ENCODE peak calls at places on chromosomes 3 and 15, in nine cellular contexts. C is aorta; Y is activated CD8-positive, alpha-beta memory T cell treated with anti-CD3 and anti-CD28 coated beads for 48 hours; B is activated CD4-positive, alpha-beta T cell treated with anti-CD3 and anti-CD28 coated beads, Interleukin-2, amount 50 U/mL, for 1 hour; L is ecto neural progenitor cell; W is MCF 10A; X is lower leg skin; P is SW480; D is posterior cingulate gyrus. E is an unnamed sample.

GRCh38 chr15:68561146-68561545 is 17.6 kb upstream of the CORO2B start:
- DNase-seq in Y (no peak), C (no peak), D (peak; percentile 25), B (no peak), P (no peak), W (no peak), L (peak; percentile 32), X (no peak), E (no peak)

GRCh38 chr3:160577551-160578195 is 12.3 kb upstream of the KPNA4 start:
- DNase-seq in P (peak; percentile 13), L (no peak), D (no peak), B (no peak), Y (no peak), C (no peak), W (peak; percentile 63), X (no peak), E (peak; percentile 4)

GRCh38 chr3:87088984-87089841 is 98.3 kb upstream of the VGLL3 start:
- DNase-seq in C (peak; percentile 85), D (peak; percentile 95), W (no peak), Y (no peak), P (no peak), X (peak; percentile 47), B (no peak), L (no peak), E (no peak)

GRCh38 chr3:52848617-52849016 is 13.8 kb upstream of the MUSTN1 start:
- DNase-seq in L (no peak), W (peak; percentile 46), D (peak; percentile 86), X (peak; percentile 48), B (no peak), C (no peak), P (no peak), Y (no peak), E (no peak)

GRCh38 chr3:152964901-152965609 is 130.1 kb downstream of the P2RY1 start:
- DNase-seq in X (no peak), L (no peak), D (no peak), P (no peak), W (no peak), C (no peak), B (no peak), Y (no peak), E (no peak)

GRCh38 chr3:62445267-62445666 is 71.9 kb upstream of the FEZF2 start:
- DNase-seq in D (no peak), Y (no peak), L (no peak), P (peak; percentile 55), W (peak; percentile 4), B (no peak), C (no peak), X (no peak), E (peak; percentile 5)

GRCh38 chr15:91660174-91660649 is 193.3 kb upstream of the SLCO3A1 start:
- DNase-seq in Y (no peak), L (no peak), D (no peak), B (no peak), X (no peak), W (no peak), P (peak; percentile 32), C (no peak), E (no peak)

GRCh38 chr3:14481018-14481645 is 59.0 kb downstream of the GRIP2 start:
- DNase-seq in L (no peak), P (no peak), C (no peak), Y (no peak), D (peak; percentile 55), X (no peak), W (no peak), B (no peak), E (no peak)

GRCh38 chr3:170690133-170690981 is 104.5 kb upstream of the SLC7A14 start:
- DNase-seq in D (peak; percentile 97), L (peak; percentile 72), W (peak; percentile 39), C (peak; percentile 48), Y (peak; percentile 7), X (no peak), B (peak; percentile 20), P (peak; percentile 34), E (peak; percentile 24)

GRCh38 chr15:32717290-32718081 is at the start of gene GREM1:
- DNase-seq in Y (no peak), X (no peak), P (no peak), W (no peak), B (no peak), C (no peak), L (peak; percentile 90), D (peak; percentile 94), E (no peak)

GRCh38 chr3:58521002-58521670 is 15.9 kb downstream of the ACOX2 start:
- DNase-seq in P (peak; percentile 11), L (no peak), C (no peak), Y (no peak), X (no peak), W (no peak), D (no peak), B (no peak), E (no peak)

GRCh38 chr3:55405436-55405835 is 81.7 kb downstream of the WNT5A start:
- DNase-seq in B (no peak), X (no peak), W (peak; percentile 52), D (no peak), C (no peak), Y (no peak), L (peak; percentile 61), P (peak; percentile 4), E (no peak)

GRCh38 chr3:55207744-55208143 is 279.4 kb downstream of the WNT5A start:
- DNase-seq in P (no peak), Y (no peak), W (no peak), X (no peak), L (no peak), D (no peak), B (no peak), C (no peak), E (no peak)

GRCh38 chr3:133759740-133760069 is 13.5 kb downstream of the TF start:
- DNase-seq in X (no peak), L (no peak), D (no peak), P (no peak), B (no peak), W (no peak), C (no peak), Y (no peak), E (no peak)

GRCh38 chr3:18369561-18370185 is 55.5 kb downstream of the SATB1 start:
- DNase-seq in D (no peak), C (no peak), P (peak; percentile 9), Y (no peak), W (no peak), L (no peak), B (no peak), X (no peak), E (no peak)

GRCh38 chr3:29649815-29650547 is 369.1 kb downstream of the RBMS3 start:
- DNase-seq in D (no peak), W (peak; percentile 42), B (no peak), L (no peak), X (no peak), P (peak; percentile 34), C (peak; percentile 66), Y (no peak), E (no peak)

GRCh38 chr3:164375538-164375937 is 702.8 kb downstream of the SI start:
- DNase-seq in W (peak; percentile 9), X (no peak), P (no peak), C (no peak), Y (no peak), B (no peak), L (no peak), D (no peak), E (no peak)

GRCh38 chr15:66027268-66027806 is 158.0 kb downstream of the RAB11A start:
- DNase-seq in C (no peak), P (peak; percentile 18), L (no peak), W (peak; percentile 49), D (peak; percentile 32), X (no peak), B (no peak), Y (no peak), E (peak; percentile 83)

GRCh38 chr15:99452010-99452409 is 113.8 kb upstream of the MEF2A start:
- DNase-seq in D (no peak), X (no peak), L (no peak), C (peak; percentile 41), P (no peak), Y (no peak), W (no peak), B (no peak), E (no peak)

GRCh38 chr3:52429779-52430415 is 15.0 kb downstream of the SEMA3G start:
- DNase-seq in Y (no peak), P (no peak), B (no peak), D (peak; percentile 65), L (no peak), X (no peak), C (no peak), W (no peak), E (no peak)

GRCh38 chr15:79185199-79185598 is 94.6 kb upstream of the RASGRF1 start:
- DNase-seq in P (no peak), Y (no peak), W (no peak), B (peak; percentile 12), D (peak; percentile 89), X (no peak), L (no peak), C (no peak), E (no peak)

GRCh38 chr3:55174723-55175122 is 246.9 kb upstream of the LRTM1 start:
- DNase-seq in D (no peak), W (no peak), C (no peak), B (no peak), L (no peak), P (no peak), X (no peak), Y (no peak), E (no peak)

GRCh38 chr15:46260937-46261336 is 626.1 kb downstream of the SQOR start:
- DNase-seq in X (no peak), P (no peak), D (no peak), W (no peak), Y (no peak), C (no peak), L (no peak), B (no peak), E (no peak)

GRCh38 chr3:69368129-69368741 is 17.7 kb downstream of the FRMD4B start:
- DNase-seq in P (no peak), C (no peak), B (no peak), X (no peak), W (peak; percentile 41), D (no peak), Y (no peak), L (no peak), E (no peak)

E was measured in RWPE1.